ENCODE peak calls at places on chromosomes 13 and 19, in five cellular contexts. V is GM12865, U is psoas muscle, I is fibroblast of villous mesenchyme, T is choroid plexus epithelial cell. S is an unnamed sample.

GRCh38 chr13:23871616-23872220 is 17.5 kb downstream of the MIPEP start:
- DNase-seq in V (no peak), U (no peak), I (peak), T (peak), S (peak)

GRCh38 chr13:50360637-50361036 is 345.4 kb downstream of the KCNRG start:
- DNase-seq in V (no peak), U (no peak), I (no peak), T (no peak), S (no peak)

GRCh38 chr19:35222373-35223005 is 6.0 kb downstream of the FAM187B start:
- DNase-seq in V (no peak), U (no peak), I (no peak), T (no peak), S (no peak)

GRCh38 chr13:46605824-46606554 is 53.0 kb downstream of the LRCH1 start:
- DNase-seq in V (peak), U (no peak), I (no peak), T (no peak), S (no peak)

GRCh38 chr13:85261757-85262346 is 537.4 kb downstream of the SLITRK6 start:
- DNase-seq in V (no peak), U (no peak), I (no peak), T (peak), S (no peak)

GRCh38 chr13:41652735-41653361 is 195.5 kb downstream of the RGCC start:
- DNase-seq in V (peak), U (no peak), I (peak), T (peak), S (peak)

GRCh38 chr13:110182003-110182402 is 125.0 kb downstream of the COL4A1 start:
- DNase-seq in V (no peak), U (no peak), I (no peak), T (no peak), S (no peak)

GRCh38 chr19:17830567-17831418 is 9.5 kb upstream of the INSL3 start:
- DNase-seq in V (peak), U (peak), I (peak), T (peak), S (peak)

GRCh38 chr19:19637523-19638251 is 5.8 kb downstream of the GMIP start:
- DNase-seq in V (no peak), U (no peak), I (no peak), T (no peak), S (no peak)

GRCh38 chr13:34900288-34900739 is 41.8 kb upstream of the NBEA start:
- DNase-seq in V (no peak), U (no peak), I (no peak), T (no peak), S (no peak)

GRCh38 chr13:93794197-93794885 is 567.7 kb downstream of the GPC6 start:
- DNase-seq in V (peak), U (no peak), I (no peak), T (no peak), S (no peak)

GRCh38 chr13:92187378-92187989 is 789.1 kb downstream of the GPC5 start:
- DNase-seq in V (peak), U (no peak), I (peak), T (peak), S (peak)

GRCh38 chr13:35988648-35989081 is 142.5 kb downstream of the DCLK1 start:
- DNase-seq in V (no peak), U (no peak), I (peak), T (peak), S (peak)

GRCh38 chr13:109547942-109548860 is 238.2 kb downstream of the IRS2 start:
- DNase-seq in V (peak), U (no peak), I (peak), T (no peak), S (no peak)

GRCh38 chr19:54418030-54418929 is 3.0 kb downstream of the TTYH1 start:
- DNase-seq in V (peak), U (no peak), I (peak), T (peak), S (peak)

GRCh38 chr13:43977911-43978310 is 98.2 kb downstream of the LACC1 start:
- DNase-seq in V (no peak), U (no peak), I (no peak), T (no peak), S (no peak)

GRCh38 chr13:100566543-100566942 is 22.0 kb downstream of the GGACT start:
- DNase-seq in V (no peak), U (no peak), I (no peak), T (no peak), S (peak)

GRCh38 chr19:4722671-4723464 is 774 bp downstream of the DPP9 start:
- DNase-seq in V (peak), U (no peak), I (peak), T (peak), S (peak)

GRCh38 chr13:51168623-51169022 is 53.6 kb upstream of the FAM124A start:
- DNase-seq in V (no peak), U (no peak), I (no peak), T (no peak), S (no peak)

GRCh38 chr19:39359026-39359425 is 16.8 kb downstream of the SAMD4B start:
- DNase-seq in V (no peak), U (no peak), I (no peak), T (no peak), S (no peak)

GRCh38 chr13:50200562-50200961 is 185.3 kb downstream of the KCNRG start:
- DNase-seq in V (no peak), U (no peak), I (no peak), T (no peak), S (no peak)

GRCh38 chr19:7912144-7912696 is 2.4 kb upstream of the TGFBR3L start:
- DNase-seq in V (no peak), U (no peak), I (no peak), T (no peak), S (no peak)

GRCh38 chr19:3407556-3408516 is 41.5 kb downstream of the NFIC start:
- DNase-seq in V (no peak), U (peak), I (peak), T (peak), S (peak)

GRCh38 chr13:51588406-51588949 is 4.2 kb downstream of the WDFY2 start:
- DNase-seq in V (no peak), U (no peak), I (no peak), T (no peak), S (no peak)

GRCh38 chr19:18144906-18145305 is 8.1 kb upstream of the PIK3R2 start:
- DNase-seq in V (no peak), U (no peak), I (no peak), T (no peak), S (no peak)

GRCh38 chr13:23695711-23696512 is 125.7 kb downstream of the TNFRSF19 start:
- DNase-seq in V (peak), U (peak), I (no peak), T (no peak), S (no peak)

GRCh38 chr19:14375582-14376291 is 5.5 kb upstream of the ADGRE5 start:
- DNase-seq in V (no peak), U (peak), I (peak), T (no peak), S (peak)

GRCh38 chr19:43506629-43507028 is 2.1 kb upstream of the PHLDB3 start:
- DNase-seq in V (no peak), U (no peak), I (no peak), T (no peak), S (no peak)

GRCh38 chr13:38570706-38571105 is 116.2 kb upstream of the FREM2 start:
- DNase-seq in V (no peak), U (no peak), I (no peak), T (no peak), S (no peak)

GRCh38 chr13:112062047-112062618 is 4.8 kb upstream of the SOX1 start:
- DNase-seq in V (no peak), U (no peak), I (no peak), T (no peak), S (no peak)

GRCh38 chr13:75749407-75749806 is 113.3 kb downstream of the LMO7 start:
- DNase-seq in V (no peak), U (peak), I (no peak), T (no peak), S (peak)

GRCh38 chr19:10120538-10121198 is 969 bp upstream of the EIF3G start:
- DNase-seq in V (no peak), U (no peak), I (peak), T (peak), S (peak)

GRCh38 chr19:48554385-48555091 is 2.6 kb downstream of the SULT2B1 start:
- DNase-seq in V (no peak), U (no peak), I (peak), T (no peak), S (no peak)

GRCh38 chr13:72953391-72953960 is 105.3 kb upstream of the KLF5 start:
- DNase-seq in V (no peak), U (no peak), I (no peak), T (no peak), S (no peak)

GRCh38 chr19:56132316-56132822 is 8.7 kb upstream of the ZNF444 start:
- DNase-seq in V (no peak), U (no peak), I (peak), T (peak), S (peak)

GRCh38 chr19:56131651-56132050 is 9.4 kb upstream of the ZNF444 start:
- DNase-seq in V (no peak), U (no peak), I (no peak), T (no peak), S (no peak)

GRCh38 chr19:56134655-56134922 is 6.5 kb upstream of the ZNF444 start:
- DNase-seq in V (no peak), U (no peak), I (no peak), T (no peak), S (no peak)

GRCh38 chr19:56136362-56136761 is 4.7 kb upstream of the ZNF444 start:
- DNase-seq in V (no peak), U (no peak), I (no peak), T (peak), S (no peak)

DNA sequence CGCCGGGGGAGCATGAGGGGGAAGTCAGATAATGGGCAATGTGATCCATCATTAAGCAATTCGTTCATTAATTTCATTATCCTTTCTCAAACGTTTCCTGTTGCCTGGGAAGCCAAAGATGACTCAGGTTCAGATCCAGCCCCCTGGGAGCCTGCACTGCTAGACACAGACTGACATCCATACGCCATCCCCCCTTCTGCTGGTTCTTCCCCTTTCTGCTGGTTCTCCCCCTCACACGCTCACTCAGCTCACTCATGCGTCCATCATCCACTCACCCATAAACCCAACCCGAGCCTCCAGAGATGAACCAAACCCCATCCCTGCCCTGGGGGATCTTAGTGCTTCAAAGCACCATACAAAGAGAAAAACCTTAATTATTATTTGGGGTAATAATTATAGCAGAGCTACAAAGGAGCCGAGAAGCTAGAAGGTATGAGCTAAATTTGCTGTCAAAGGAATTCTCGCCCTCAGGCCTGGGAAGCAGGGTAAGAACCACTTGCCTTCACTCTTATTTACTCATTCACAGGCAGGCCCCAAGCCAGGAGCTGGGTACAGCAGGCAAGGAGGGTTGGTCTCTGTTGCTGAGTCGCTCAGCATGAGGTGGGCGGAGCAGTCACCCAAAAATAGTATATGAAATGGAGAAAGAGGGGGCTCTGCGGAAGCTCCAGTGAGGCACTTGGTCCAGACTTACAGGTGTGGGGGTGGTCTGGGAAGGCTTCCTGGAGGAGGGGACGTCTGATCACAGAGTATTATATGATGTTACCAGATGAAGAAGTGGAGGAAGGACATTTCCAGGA is 7.0 kb upstream of the ZNF444 start:
- DNase-seq in V (peak), U (no peak), I (no peak), T (no peak), S (no peak)
- H3K4me3 ChIP-seq in V (no peak), U (no peak), I (no peak), T (no peak), S (no peak)

DNA sequence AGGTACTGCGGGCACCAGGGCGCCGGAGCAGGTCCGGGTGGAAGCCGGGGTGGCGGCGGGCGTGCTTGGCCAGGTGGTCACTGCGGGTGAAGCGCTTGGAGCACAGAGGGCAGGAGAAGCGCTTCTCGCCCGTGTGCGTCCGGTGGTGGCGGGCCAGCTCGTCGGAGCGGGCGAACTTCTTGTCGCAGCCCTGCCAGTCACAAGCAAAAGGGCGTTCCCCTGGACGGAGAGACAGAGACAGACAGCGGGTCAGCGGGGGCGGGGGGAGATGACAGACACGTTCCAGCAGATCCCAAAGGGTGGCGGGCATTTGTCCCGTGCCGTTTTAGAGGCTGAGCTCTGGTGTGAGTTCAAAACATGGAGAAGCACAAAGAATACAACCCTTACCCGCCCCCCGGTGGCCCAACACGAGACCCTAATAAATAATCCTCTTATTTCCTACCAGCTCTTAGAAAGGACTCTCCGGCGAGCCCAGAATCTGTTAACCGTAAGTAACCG is 6.3 kb upstream of the REXO1 start:
- DNase-seq in V (no peak), U (peak), I (no peak), T (no peak), S (no peak)
- H3K4me3 ChIP-seq in V (no peak), U (no peak), I (peak), T (no peak), S (no peak)

GRCh38 chr19:45971260-45971902 is 2.3 kb downstream of the NOVA2 start:
- DNase-seq in V (no peak), U (no peak), I (no peak), T (no peak), S (no peak)

GRCh38 chr19:45975296-45975695 is 1.6 kb upstream of the NOVA2 start:
- DNase-seq in V (no peak), U (no peak), I (no peak), T (no peak), S (no peak)

GRCh38 chr19:45972081-45972943 is 1.4 kb downstream of the NOVA2 start:
- DNase-seq in V (no peak), U (no peak), I (no peak), T (no peak), S (no peak)

GRCh38 chr19:45972944-45973525 is 630 bp downstream of the NOVA2 start:
- DNase-seq in V (no peak), U (no peak), I (no peak), T (no peak), S (no peak)

DNA sequence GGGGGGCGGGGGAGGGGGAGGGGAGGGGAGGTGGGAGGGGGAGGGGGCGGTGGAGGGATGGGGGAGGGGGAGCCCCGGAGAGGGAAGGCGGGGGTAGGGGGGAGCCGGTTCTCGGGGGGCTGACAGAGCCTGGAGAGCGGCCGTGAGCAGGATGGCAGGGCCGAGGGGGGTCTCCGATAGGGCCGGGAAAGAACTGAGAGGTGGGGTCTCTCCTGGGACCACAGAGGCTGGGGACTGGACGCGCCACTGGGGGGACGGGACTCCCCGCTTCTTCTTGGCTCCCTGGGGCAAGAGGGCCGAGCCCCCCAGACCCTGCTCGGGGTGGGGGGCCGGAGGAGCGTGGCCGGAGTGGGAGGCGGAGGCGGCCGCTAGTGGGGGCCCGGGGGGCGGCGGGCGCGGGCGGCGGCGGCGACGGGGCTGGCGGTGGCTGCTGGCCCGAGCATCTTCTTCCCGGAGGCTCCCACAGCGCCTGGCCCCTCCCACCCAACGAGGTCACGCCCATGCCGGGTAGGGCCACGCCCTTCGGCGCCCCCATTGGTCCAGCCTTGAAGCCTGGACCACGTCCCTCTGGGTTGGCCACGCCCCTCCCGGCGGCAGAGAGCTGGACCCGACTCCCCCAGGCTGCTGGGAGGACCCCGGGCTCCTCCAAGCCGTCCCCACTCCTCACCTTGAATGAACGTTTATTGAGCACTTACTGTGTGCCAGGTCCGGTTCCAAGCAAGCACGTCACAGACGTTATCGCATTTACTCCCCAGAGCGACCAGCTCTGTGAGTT is at the start of gene NOVA2:
- DNase-seq in V (peak), U (peak), I (peak), T (peak), S (peak)
- H3K4me3 ChIP-seq in V (no peak), U (peak), I (peak), T (no peak), S (peak)

GRCh38 chr19:1273263-1274041 is 1.9 kb upstream of the FAM174C start:
- DNase-seq in V (peak), U (no peak), I (peak), T (no peak), S (peak)
- H3K4me3 ChIP-seq in V (no peak), U (peak), I (no peak), T (no peak), S (no peak)

S was measured in cardiac fibroblast.